ENCODE peak calls at places on chromosomes 12 and 14, in seven cellular contexts. W is stomach, P is tibial nerve, K is HepG2, V is sigmoid colon, R is suprapubic skin, B is SK-N-SH. M is an unnamed sample. For H3K27me3 and H3K4me1, the result is how much of the 10 kb centered on the place peaks cover.

GRCh38 chr12:3882896-3883564 is 9.8 kb upstream of the PARP11 start:
- DNase-seq in W (no peak), P (no peak), K (peak), V (no peak), R (no peak), B (no peak), M (no peak)

GRCh38 chr14:85308531-85309300 is 221.2 kb upstream of the FLRT2 start:
- DNase-seq in W (no peak), P (no peak), K (no peak), V (no peak), R (no peak), B (no peak), M (no peak)

GRCh38 chr12:92363295-92364146 is 217.9 kb upstream of the BTG1 start:
- DNase-seq in W (no peak), P (peak), K (no peak), V (peak), R (no peak), B (peak), M (peak)

GRCh38 chr14:63770187-63770807 is 42.4 kb upstream of the SGPP1 start:
- DNase-seq in W (peak), P (peak), K (peak), V (no peak), R (no peak), B (peak), M (no peak)

GRCh38 chr12:92784356-92784755 is 81.6 kb downstream of the PLEKHG7 start:
- DNase-seq in W (no peak), P (no peak), K (no peak), V (no peak), R (no peak), B (no peak), M (no peak)

GRCh38 chr14:64700894-64701293 is 3.3 kb upstream of the PLEKHG3 start:
- DNase-seq in W (no peak), P (no peak), K (no peak), V (no peak), R (no peak), B (no peak), M (no peak)

GRCh38 chr12:4353785-4354208 is 25.7 kb downstream of the FGF23 start:
- DNase-seq in W (no peak), P (no peak), K (no peak), V (no peak), R (no peak), B (peak), M (no peak)

GRCh38 chr12:68378859-68379628 is 46.9 kb upstream of the MDM1 start:
- DNase-seq in W (peak), P (no peak), K (no peak), V (no peak), R (no peak), B (no peak), M (no peak)

GRCh38 chr14:103443106-103443505 is 57.9 kb downstream of the MARK3 start:
- DNase-seq in W (no peak), P (no peak), K (no peak), V (no peak), R (no peak), B (no peak), M (no peak)

GRCh38 chr14:94321421-94322271 is 1.5 kb downstream of the SERPINA6 start:
- DNase-seq in W (no peak), P (no peak), K (no peak), V (no peak), R (no peak), B (no peak), M (no peak)

GRCh38 chr14:61750708-61751474 is 11.3 kb upstream of the SNAPC1 start:
- DNase-seq in W (peak), P (peak), K (no peak), V (peak), R (peak), B (peak), M (peak)

GRCh38 chr12:65918057-65918456 is 93.8 kb downstream of the HMGA2 start:
- DNase-seq in W (no peak), P (no peak), K (no peak), V (no peak), R (no peak), B (no peak), M (no peak)

GRCh38 chr12:102691773-102692555 is 211.6 kb upstream of the IGF1 start:
- DNase-seq in W (peak), P (no peak), K (no peak), V (no peak), R (no peak), B (no peak), M (no peak)

GRCh38 chr12:64679487-64679983 is 69.2 kb downstream of the RASSF3 start:
- DNase-seq in W (peak), P (peak), K (no peak), V (peak), R (peak), B (peak), M (peak)

GRCh38 chr14:97638864-97639263 is 841.7 kb downstream of the VRK1 start:
- DNase-seq in W (no peak), P (no peak), K (no peak), V (no peak), R (no peak), B (no peak), M (no peak)

GRCh38 chr14:76968621-76969063 is 59.9 kb downstream of the IRF2BPL start:
- DNase-seq in W (peak), P (no peak), K (peak), V (no peak), R (no peak), B (no peak), M (no peak)

GRCh38 chr14:105102361-105102760 is 37.1 kb upstream of the GPR132 start:
- DNase-seq in W (no peak), P (no peak), K (no peak), V (peak), R (no peak), B (no peak), M (no peak)

GRCh38 chr12:7039403-7039802 is 21.1 kb upstream of the C1S start:
- DNase-seq in W (no peak), P (no peak), K (no peak), V (no peak), R (no peak), B (no peak), M (no peak)

GRCh38 chr12:93174048-93174447 is 203.7 kb upstream of the NUDT4 start:
- DNase-seq in W (no peak), P (no peak), K (no peak), V (no peak), R (no peak), B (peak), M (no peak)

GRCh38 chr12:14928946-14929345 is 9.4 kb downstream of the ERP27 start:
- DNase-seq in W (no peak), P (no peak), K (no peak), V (no peak), R (no peak), B (no peak), M (no peak)

GRCh38 chr12:62372825-62373224 is 93.8 kb upstream of the MON2 start:
- DNase-seq in W (no peak), P (no peak), K (no peak), V (no peak), R (no peak), B (no peak), M (no peak)

GRCh38 chr12:106138279-106138645 is 492 bp downstream of the NUAK1 start:
- DNase-seq in W (no peak), P (no peak), K (no peak), V (no peak), R (no peak), B (no peak), M (peak)

GRCh38 chr14:68476212-68476964 is 316.5 kb downstream of the ZFP36L1 start:
- DNase-seq in W (no peak), P (peak), K (peak), V (peak), R (peak), B (no peak), M (no peak)

GRCh38 chr12:12779529-12779928 is 5.9 kb upstream of the APOLD1 start:
- DNase-seq in W (no peak), P (no peak), K (peak), V (no peak), R (no peak), B (no peak), M (no peak)

GRCh38 chr14:61545716-61546455 is 149.4 kb upstream of the HIF1A start:
- DNase-seq in W (no peak), P (no peak), K (no peak), V (no peak), R (no peak), B (no peak), M (no peak)

GRCh38 chr14:98591161-98591560 is 680.8 kb downstream of the BCL11B start:
- DNase-seq in W (no peak), P (no peak), K (no peak), V (no peak), R (no peak), B (no peak), M (no peak)

GRCh38 chr14:92540472-92541048 is 27.0 kb downstream of the RIN3 start:
- DNase-seq in W (peak), P (peak), K (no peak), V (peak), R (peak), B (peak), M (peak)

GRCh38 chr12:93595336-93595735 is 22.9 kb downstream of the SOCS2 start:
- DNase-seq in W (no peak), P (no peak), K (no peak), V (no peak), R (no peak), B (no peak), M (no peak)

GRCh38 chr12:52207895-52208294 is 16.1 kb upstream of the KRT80 start:
- DNase-seq in W (peak), P (peak), K (no peak), V (peak), R (peak), B (no peak), M (peak)

GRCh38 chr12:125206757-125207156 is 141.5 kb downstream of the AACS start:
- DNase-seq in W (no peak), P (no peak), K (no peak), V (no peak), R (no peak), B (no peak), M (no peak)

GRCh38 chr12:24697769-24698168 is 251.1 kb downstream of the BCAT1 start:
- DNase-seq in W (no peak), P (no peak), K (no peak), V (no peak), R (no peak), B (no peak), M (no peak)
- TF ChIP-seq EP300 in W (no peak), P (no peak), K (no peak), V (no peak), R (no peak), B (no peak), M (no peak)

GRCh38 chr12:130965214-130965613 is 11.5 kb downstream of the ADGRD1 start:
- DNase-seq in W (no peak), P (no peak), K (no peak), V (no peak), R (no peak), B (no peak), M (no peak)

GRCh38 chr12:130958557-130959140 is 4.9 kb downstream of the ADGRD1 start:
- DNase-seq in W (no peak), P (no peak), K (no peak), V (no peak), R (no peak), B (no peak), M (no peak)

GRCh38 chr12:130960787-130961186 is 7.1 kb downstream of the ADGRD1 start:
- DNase-seq in W (no peak), P (no peak), K (no peak), V (no peak), R (no peak), B (no peak), M (no peak)

GRCh38 chr12:130959632-130960031 is 5.9 kb downstream of the ADGRD1 start:
- DNase-seq in W (no peak), P (no peak), K (no peak), V (no peak), R (no peak), B (no peak), M (no peak)

DNA sequence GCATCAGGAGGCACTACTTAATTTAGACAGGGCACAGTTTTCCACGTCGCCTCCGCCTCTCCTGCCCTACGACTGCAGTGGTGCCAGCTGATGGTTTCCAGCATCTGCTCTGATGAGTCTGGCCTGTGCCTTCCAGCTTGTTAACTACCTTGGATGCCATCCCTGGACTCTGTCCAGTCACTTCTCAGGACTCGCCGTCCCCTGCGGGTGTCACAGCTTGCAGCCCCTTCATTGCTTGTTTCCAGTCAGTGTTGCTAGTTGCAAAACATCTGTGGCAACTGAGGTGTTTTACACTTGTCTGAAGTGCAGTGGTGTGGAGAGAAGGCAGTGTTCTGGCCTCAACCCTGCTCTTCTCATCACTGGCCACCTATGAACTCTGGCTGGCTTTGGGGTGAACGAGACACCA is 8.2 kb downstream of the ADGRD1 start:
- DNase-seq in W (no peak), P (no peak), K (no peak), V (peak), R (no peak), B (peak), M (no peak)
- H3K27me3 ChIP-seq in W (under half), P (under half), K (under half), V (under half), R (under half), B (under half), M (under half)

DNA sequence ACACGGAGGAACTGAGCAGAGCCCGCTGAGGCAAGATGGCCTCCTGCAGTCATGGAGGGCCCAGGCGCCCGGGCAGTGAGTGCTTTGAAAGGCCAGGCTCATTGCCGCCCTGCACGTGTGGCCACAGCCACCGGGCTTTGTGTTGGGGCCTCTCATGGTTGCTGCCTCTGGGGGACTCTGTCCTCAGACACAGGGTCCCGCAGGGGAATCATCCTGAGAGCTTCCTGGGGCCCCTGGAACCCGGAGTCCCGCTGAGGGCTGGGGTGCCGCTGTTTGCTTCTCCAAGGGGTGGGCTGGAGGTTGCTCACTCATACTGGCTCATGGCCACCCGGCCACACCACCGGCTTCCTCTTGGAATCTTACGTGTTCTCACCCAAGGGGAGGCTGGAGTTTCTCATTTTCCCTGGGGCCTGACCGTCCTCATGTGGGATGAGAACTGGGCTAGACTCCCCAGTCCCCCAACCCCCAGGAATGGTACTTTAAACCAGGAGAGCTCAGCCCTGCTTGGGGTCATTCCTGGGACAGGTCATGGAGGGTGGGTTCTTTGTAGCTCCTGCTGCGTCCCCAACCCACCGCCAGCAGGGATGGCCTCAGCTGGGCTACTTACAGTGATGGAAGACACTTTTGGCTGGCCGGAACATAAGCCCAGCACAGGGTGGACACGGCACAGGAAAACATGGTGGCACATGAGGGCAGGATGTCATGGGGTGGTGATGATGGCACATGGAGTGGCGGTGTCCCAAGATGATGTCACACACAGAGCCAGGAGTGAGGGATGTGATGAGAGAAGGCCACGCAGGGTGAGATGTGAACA is 21.1 kb upstream of the LRTM2 start:
- DNase-seq in W (no peak), P (no peak), K (no peak), V (no peak), R (peak), B (peak), M (no peak)
- H3K4me1 ChIP-seq in W (under half), P (under half), K (under half), V (under half), R (under half), B (under half), M (under half)

DNA sequence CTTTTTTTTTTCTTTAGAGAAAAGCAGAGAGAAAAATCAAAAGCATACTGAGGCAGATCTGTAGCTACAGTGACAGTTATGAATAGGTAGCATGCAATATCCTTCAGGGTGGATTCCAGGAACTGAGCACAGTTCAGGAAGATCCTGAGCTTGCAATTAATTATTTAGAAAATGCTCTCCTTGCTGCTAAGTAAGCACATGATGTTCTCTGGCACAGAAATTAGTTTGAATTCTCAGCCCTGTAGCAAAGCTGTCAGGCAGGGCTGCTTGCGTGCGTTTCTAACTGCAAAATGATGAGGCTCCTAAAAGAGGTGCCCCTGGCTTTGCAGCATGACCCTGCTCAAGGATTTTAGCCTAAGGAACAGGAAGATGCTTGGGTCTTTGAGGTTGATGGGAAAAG is 327.5 kb downstream of the LRIG3 start:
- DNase-seq in W (no peak), P (no peak), K (no peak), V (no peak), R (no peak), B (no peak), M (peak)
- TF ChIP-seq EP300 in W (peak), P (peak), K (no peak), V (no peak), R (peak), B (no peak), M (peak)

GRCh38 chr14:37601849-37602248 is 6.4 kb downstream of the TTC6 start:
- DNase-seq in W (no peak), P (no peak), K (no peak), V (no peak), R (no peak), B (no peak), M (no peak)

GRCh38 chr14:37600880-37601741 is 5.7 kb downstream of the TTC6 start:
- DNase-seq in W (peak), P (no peak), K (no peak), V (no peak), R (no peak), B (no peak), M (no peak)

GRCh38 chr14:37599527-37600368 is 4.3 kb downstream of the TTC6 start:
- DNase-seq in W (no peak), P (no peak), K (no peak), V (no peak), R (no peak), B (no peak), M (no peak)

GRCh38 chr14:37602605-37603453 is 7.4 kb downstream of the TTC6 start:
- DNase-seq in W (no peak), P (no peak), K (peak), V (no peak), R (no peak), B (no peak), M (no peak)

DNA sequence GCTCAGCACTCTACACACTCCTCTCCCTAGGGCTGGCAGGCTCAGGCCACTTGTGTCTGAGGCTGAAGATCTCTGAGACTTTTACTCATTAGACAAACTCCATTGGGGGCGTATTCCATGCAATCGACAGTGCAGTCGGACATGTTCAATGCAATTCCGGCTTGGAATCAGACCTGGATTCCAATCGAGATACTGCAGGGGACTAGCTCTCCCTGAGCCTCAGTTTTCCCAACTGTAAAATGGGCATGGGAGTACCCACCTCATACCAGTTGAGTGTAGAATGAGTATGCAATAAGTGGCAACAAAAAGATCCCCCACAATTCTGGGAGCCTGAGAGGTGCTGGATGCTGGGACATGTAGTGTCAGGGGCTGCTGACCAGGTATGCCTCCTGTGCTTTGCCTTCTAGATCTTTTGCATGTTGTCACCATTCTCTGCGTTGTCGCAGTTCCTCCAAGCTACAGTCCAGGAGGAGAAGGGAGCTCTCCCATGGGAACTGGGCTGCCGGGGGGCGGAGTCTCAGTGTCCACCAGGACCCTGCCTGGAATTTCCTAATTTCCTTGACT is 8.3 kb downstream of the TTC6 start:
- DNase-seq in W (no peak), P (no peak), K (no peak), V (no peak), R (no peak), B (no peak), M (no peak)
- H3K27me3 ChIP-seq in W (half or more), P (under half), K (under half), V (half or more), R (half or more), B (under half), M (under half)

DNA sequence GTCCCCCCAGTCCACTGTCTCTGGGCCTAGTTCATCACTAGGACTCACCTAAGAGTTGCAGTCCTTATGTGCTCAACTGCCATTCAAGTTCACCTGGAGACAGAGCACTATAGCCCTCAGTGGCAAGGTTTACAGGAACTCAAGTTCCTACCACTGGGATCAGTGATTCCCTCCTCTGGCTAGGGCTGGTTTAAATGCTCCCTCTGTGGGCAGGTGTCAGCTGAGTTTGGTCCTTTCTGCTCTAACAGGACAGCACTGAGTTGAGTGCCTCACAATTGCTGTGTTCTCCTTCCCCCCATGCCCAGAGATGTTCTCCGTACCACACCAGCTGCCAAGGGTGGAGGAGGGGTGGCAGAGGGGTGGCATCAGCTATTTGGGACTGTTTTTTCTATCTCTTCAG is 20.8 kb upstream of the SAV1 start:
- DNase-seq in W (no peak), P (no peak), K (peak), V (no peak), R (no peak), B (no peak), M (no peak)
- H3K4me1 ChIP-seq in W (under half), P (under half), K (under half), V (under half), R (under half), B (under half), M (under half)

M was measured in ovary.